ENCODE peak calls at places on chromosome 18, in ten cellular contexts. Q is suprapubic skin; L is RWPE1; H is kidney tubule cell; N is posterior cingulate gyrus; O is mucosa of descending colon; A is activated CD4-positive, alpha-beta T cell treated with anti-CD3 and anti-CD28 coated beads for 48 hours; C is A549; D is SJCRH30; J is germinal center. M is an unnamed sample.

GRCh38 chr18:27861539-27861938 is 315.4 kb downstream of the CDH2 start:
- DNase-seq in H (no peak), Q (no peak), C (no peak), L (no peak), A (no peak), D (peak; percentile 11), J (no peak), N (no peak), O (no peak), M (no peak)

GRCh38 chr18:12362473-12363174 is 14.4 kb downstream of the AFG3L2 start:
- DNase-seq in Q (no peak), L (no peak), J (no peak), N (no peak), D (no peak), C (no peak), A (no peak), H (no peak), O (no peak), M (no peak)

GRCh38 chr18:28087173-28087563 is 89.8 kb downstream of the CDH2 start:
- DNase-seq in N (no peak), J (no peak), O (peak; percentile 31), C (no peak), A (no peak), D (no peak), H (peak; percentile 23), L (no peak), Q (no peak), M (no peak)

GRCh38 chr18:28684746-28685145 is 507.8 kb upstream of the CDH2 start:
- DNase-seq in J (no peak), H (no peak), C (no peak), L (no peak), Q (no peak), D (no peak), N (no peak), A (no peak), O (no peak), M (no peak)

GRCh38 chr18:63233334-63233733 is 86.2 kb downstream of the BCL2 start:
- DNase-seq in C (no peak), O (no peak), L (no peak), Q (no peak), D (no peak), H (no peak), J (no peak), N (no peak), A (peak; percentile 67), M (no peak)

GRCh38 chr18:67117804-67118203 is 398.7 kb downstream of the DSEL start:
- DNase-seq in N (no peak), J (no peak), C (no peak), O (no peak), A (no peak), Q (no peak), L (no peak), D (peak; percentile 27), H (peak; percentile 26), M (no peak)

GRCh38 chr18:74082476-74083070 is 65.1 kb downstream of the FBXO15 start:
- DNase-seq in N (peak; percentile 52), L (peak; percentile 20), O (peak; percentile 77), D (no peak), J (peak; percentile 56), C (peak; percentile 60), A (peak; percentile 79), Q (no peak), H (peak; percentile 70), M (peak; percentile 21)

GRCh38 chr18:5787936-5788335 is 107.4 kb downstream of the TMEM200C start:
- DNase-seq in C (no peak), J (no peak), L (no peak), N (no peak), Q (no peak), A (no peak), H (no peak), O (no peak), D (no peak), M (no peak)

GRCh38 chr18:408367-408766 is 92.1 kb downstream of the COLEC12 start:
- DNase-seq in Q (no peak), J (no peak), H (no peak), O (no peak), D (no peak), A (no peak), L (no peak), C (no peak), N (no peak), M (no peak)

GRCh38 chr18:77032121-77032758 is 100.3 kb downstream of the MBP start:
- DNase-seq in H (no peak), Q (no peak), J (no peak), D (no peak), O (no peak), C (no peak), N (no peak), A (no peak), L (no peak), M (no peak)

GRCh38 chr18:23320709-23321236 is 132.3 kb upstream of the RIOK3 start:
- DNase-seq in O (no peak), D (no peak), J (no peak), N (no peak), C (no peak), A (no peak), Q (no peak), L (no peak), H (no peak), M (no peak)

GRCh38 chr18:66749030-66749429 is 145.1 kb upstream of the CDH19 start:
- DNase-seq in C (no peak), O (no peak), H (no peak), D (no peak), N (no peak), J (no peak), L (no peak), Q (no peak), A (no peak), M (no peak)

GRCh38 chr18:63312731-63313408 is 6.7 kb downstream of the BCL2 start:
- DNase-seq in L (no peak), C (no peak), Q (no peak), A (no peak), D (no peak), N (no peak), H (peak; percentile 36), O (no peak), J (no peak), M (no peak)

GRCh38 chr18:23746851-23747250 is 57.6 kb downstream of the LAMA3 start:
- DNase-seq in L (no peak), A (no peak), C (no peak), D (no peak), N (no peak), Q (no peak), J (no peak), O (no peak), H (no peak), M (no peak)

GRCh38 chr18:5237083-5237722 is 40.1 kb upstream of the AKAIN1 start:
- DNase-seq in C (no peak), O (no peak), N (no peak), J (peak; percentile 7), D (no peak), A (no peak), Q (no peak), L (peak; percentile 30), H (no peak), M (no peak)

GRCh38 chr18:43043626-43044025 is 71.9 kb downstream of the RIT2 start:
- DNase-seq in J (no peak), D (no peak), N (no peak), C (no peak), H (no peak), A (no peak), Q (no peak), L (no peak), O (no peak), M (no peak)

GRCh38 chr18:23306842-23307241 is 146.2 kb upstream of the RIOK3 start:
- DNase-seq in L (no peak), H (no peak), D (no peak), N (no peak), A (no peak), O (no peak), C (no peak), J (no peak), Q (no peak), M (no peak)

M was measured in RCC 7860.